ENCODE peak calls at places on chromosomes 5 and 9, in five cellular contexts. One of them, this sample, is unnamed. For H3K9me3 and H3K27me3, the result is how much of the 10 kb centered on the place peaks cover.

GRCh38 chr5:9339206-9339818 is 206.6 kb downstream of the SEMA5A start:
- DNase-seq in body of pancreas: no peak
- DNase-seq in breast epithelium: no peak
- DNase-seq in CD4-positive, alpha-beta memory T cell: no peak
- DNase-seq in IMR-90: no peak
- DNase-seq in this sample: no peak

GRCh38 chr9:126113756-126114408 is 212.7 kb upstream of the MVB12B start:
- DNase-seq in IMR-90: no peak
- DNase-seq in breast epithelium: no peak
- DNase-seq in CD4-positive, alpha-beta memory T cell: no peak
- DNase-seq in body of pancreas: no peak
- DNase-seq in this sample: no peak

GRCh38 chr9:131959887-131960286 is 119.8 kb downstream of the MED27 start:
- DNase-seq in CD4-positive, alpha-beta memory T cell: no peak
- DNase-seq in breast epithelium: no peak
- DNase-seq in IMR-90: no peak
- DNase-seq in body of pancreas: no peak
- DNase-seq in this sample: no peak

GRCh38 chr9:7394007-7394774 is 405.4 kb downstream of the DMAC1 start:
- DNase-seq in CD4-positive, alpha-beta memory T cell: no peak
- DNase-seq in body of pancreas: no peak
- DNase-seq in IMR-90: no peak
- DNase-seq in breast epithelium: no peak
- DNase-seq in this sample: no peak

GRCh38 chr5:56244676-56245075 is 11.5 kb upstream of the ANKRD55 start:
- DNase-seq in IMR-90: no peak
- DNase-seq in body of pancreas: no peak
- DNase-seq in breast epithelium: no peak
- DNase-seq in CD4-positive, alpha-beta memory T cell: no peak
- DNase-seq in this sample: peak

GRCh38 chr9:133054194-133054890 is 7.4 kb upstream of the CEL start:
- DNase-seq in IMR-90: no peak
- DNase-seq in body of pancreas: peak
- DNase-seq in breast epithelium: no peak
- DNase-seq in CD4-positive, alpha-beta memory T cell: no peak
- DNase-seq in this sample: no peak

GRCh38 chr5:169063269-169063919 is 237.5 kb downstream of the SLIT3 start:
- DNase-seq in body of pancreas: no peak
- DNase-seq in IMR-90: no peak
- DNase-seq in CD4-positive, alpha-beta memory T cell: no peak
- DNase-seq in breast epithelium: no peak
- DNase-seq in this sample: no peak

GRCh38 chr9:34124923-34125322 is 1.6 kb downstream of the DCAF12 start:
- DNase-seq in IMR-90: no peak
- DNase-seq in breast epithelium: no peak
- DNase-seq in body of pancreas: no peak
- DNase-seq in CD4-positive, alpha-beta memory T cell: no peak
- DNase-seq in this sample: no peak

GRCh38 chr5:92552206-92553160 is 1028.5 kb downstream of the NR2F1-AS1 start:
- DNase-seq in CD4-positive, alpha-beta memory T cell: no peak
- DNase-seq in breast epithelium: no peak
- DNase-seq in IMR-90: peak
- DNase-seq in body of pancreas: no peak
- DNase-seq in this sample: peak

GRCh38 chr9:89497181-89497963 is 541 bp downstream of the SEMA4D start:
- DNase-seq in body of pancreas: peak
- DNase-seq in breast epithelium: no peak
- DNase-seq in IMR-90: no peak
- DNase-seq in CD4-positive, alpha-beta memory T cell: peak
- DNase-seq in this sample: peak

GRCh38 chr9:98272083-98272482 is 16.6 kb upstream of the TBC1D2 start:
- DNase-seq in CD4-positive, alpha-beta memory T cell: no peak
- DNase-seq in body of pancreas: no peak
- DNase-seq in breast epithelium: no peak
- DNase-seq in IMR-90: no peak
- DNase-seq in this sample: no peak

GRCh38 chr5:110221036-110221435 is 505.4 kb downstream of the TMEM232 start:
- DNase-seq in body of pancreas: no peak
- DNase-seq in breast epithelium: no peak
- DNase-seq in CD4-positive, alpha-beta memory T cell: no peak
- DNase-seq in IMR-90: no peak
- DNase-seq in this sample: no peak

GRCh38 chr5:110224050-110224449 is 502.4 kb downstream of the TMEM232 start:
- DNase-seq in CD4-positive, alpha-beta memory T cell: no peak
- DNase-seq in breast epithelium: no peak
- DNase-seq in body of pancreas: no peak
- DNase-seq in IMR-90: no peak
- DNase-seq in this sample: no peak

GRCh38 chr5:110219769-110220168 is 506.7 kb downstream of the TMEM232 start:
- DNase-seq in CD4-positive, alpha-beta memory T cell: no peak
- DNase-seq in breast epithelium: no peak
- DNase-seq in body of pancreas: no peak
- DNase-seq in IMR-90: no peak
- DNase-seq in this sample: no peak

GRCh38 chr5:110218994-110219393 is 507.5 kb downstream of the TMEM232 start:
- DNase-seq in CD4-positive, alpha-beta memory T cell: no peak
- DNase-seq in body of pancreas: no peak
- DNase-seq in breast epithelium: no peak
- DNase-seq in IMR-90: no peak
- DNase-seq in this sample: no peak
- H3K9me3 ChIP-seq in CD4-positive, alpha-beta memory T cell: under half
- H3K9me3 ChIP-seq in body of pancreas: under half
- H3K9me3 ChIP-seq in breast epithelium: half or more
- H3K9me3 ChIP-seq in IMR-90: under half
- H3K9me3 ChIP-seq in this sample: under half

DNA sequence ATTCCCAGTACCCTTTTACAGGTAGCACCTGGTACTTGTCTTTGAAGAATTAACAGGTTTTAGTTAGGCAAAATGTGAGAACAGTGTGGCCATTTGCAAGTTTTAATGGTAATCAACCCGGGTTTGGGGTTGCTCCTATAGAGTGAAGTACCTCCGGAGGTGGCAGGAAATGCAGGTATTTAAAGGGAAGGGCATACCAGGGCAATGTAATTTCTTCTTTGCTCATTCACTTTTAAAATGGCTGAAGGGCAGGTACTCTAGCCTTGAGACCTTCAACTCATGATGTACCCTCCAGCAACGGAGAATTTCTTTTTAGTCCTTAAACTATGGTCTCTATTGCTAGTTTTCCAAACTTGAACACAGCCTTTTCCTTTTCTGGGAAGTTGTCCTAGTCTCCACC is 1.3 kb upstream of the HSPA4 start:
- DNase-seq in body of pancreas: no peak
- DNase-seq in CD4-positive, alpha-beta memory T cell: no peak
- DNase-seq in IMR-90: no peak
- DNase-seq in breast epithelium: no peak
- DNase-seq in this sample: no peak
- H3K4me3 ChIP-seq in body of pancreas: no peak
- H3K4me3 ChIP-seq in CD4-positive, alpha-beta memory T cell: peak
- H3K4me3 ChIP-seq in IMR-90: peak
- H3K4me3 ChIP-seq in breast epithelium: peak
- H3K4me3 ChIP-seq in this sample: peak

DNA sequence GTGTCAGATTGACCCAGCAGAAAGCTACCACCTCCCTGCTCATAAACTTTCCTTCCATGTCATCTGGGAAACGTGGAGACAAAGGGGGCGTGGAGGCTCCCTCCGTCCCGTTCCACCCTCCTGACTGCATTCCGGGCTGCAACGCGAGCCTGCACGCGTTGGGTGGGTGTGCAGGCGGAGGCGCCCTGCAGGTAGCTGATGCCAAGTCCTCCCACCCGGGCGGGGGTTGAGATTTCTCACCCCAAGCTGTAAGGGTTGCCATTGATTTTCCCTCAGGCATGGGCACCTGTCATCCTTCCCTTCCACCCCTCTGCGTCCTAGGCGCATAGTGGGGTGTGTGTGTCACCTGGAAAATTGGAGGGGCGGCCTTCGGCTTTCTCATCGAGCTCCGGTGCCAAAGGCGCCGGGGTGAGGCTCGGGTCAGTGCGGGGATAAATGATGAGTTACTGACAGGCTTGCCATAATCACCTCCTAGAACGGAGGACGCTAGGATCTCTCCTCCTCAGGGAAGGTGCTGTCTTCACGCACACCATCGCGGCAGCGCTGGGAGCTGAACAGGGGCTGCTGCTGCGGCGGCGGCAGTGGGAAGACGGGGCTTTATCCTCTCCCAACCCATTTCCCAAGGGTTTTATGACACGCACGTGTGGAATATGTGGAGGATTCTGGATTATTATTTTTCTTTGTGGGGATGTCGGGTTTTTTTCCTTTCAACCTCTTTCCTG is 934 bp downstream of the PLPPR1 start:
- DNase-seq in body of pancreas: no peak
- DNase-seq in CD4-positive, alpha-beta memory T cell: no peak
- DNase-seq in breast epithelium: no peak
- DNase-seq in IMR-90: no peak
- DNase-seq in this sample: no peak
- H3K27me3 ChIP-seq in body of pancreas: under half
- H3K27me3 ChIP-seq in CD4-positive, alpha-beta memory T cell: under half
- H3K27me3 ChIP-seq in breast epithelium: under half
- H3K27me3 ChIP-seq in IMR-90: under half
- H3K27me3 ChIP-seq in this sample: half or more

GRCh38 chr5:127330116-127330515 is 39.5 kb downstream of the MEGF10 start:
- DNase-seq in body of pancreas: no peak
- DNase-seq in breast epithelium: no peak
- DNase-seq in IMR-90: no peak
- DNase-seq in CD4-positive, alpha-beta memory T cell: no peak
- DNase-seq in this sample: no peak

GRCh38 chr5:127337876-127338275 is 47.3 kb downstream of the MEGF10 start:
- DNase-seq in CD4-positive, alpha-beta memory T cell: no peak
- DNase-seq in IMR-90: no peak
- DNase-seq in body of pancreas: no peak
- DNase-seq in breast epithelium: no peak
- DNase-seq in this sample: no peak

GRCh38 chr5:127332250-127332649 is 41.7 kb downstream of the MEGF10 start:
- DNase-seq in breast epithelium: no peak
- DNase-seq in CD4-positive, alpha-beta memory T cell: no peak
- DNase-seq in body of pancreas: no peak
- DNase-seq in IMR-90: no peak
- DNase-seq in this sample: no peak

GRCh38 chr5:127335381-127335780 is 44.8 kb downstream of the MEGF10 start:
- DNase-seq in body of pancreas: no peak
- DNase-seq in IMR-90: no peak
- DNase-seq in breast epithelium: no peak
- DNase-seq in CD4-positive, alpha-beta memory T cell: no peak
- DNase-seq in this sample: no peak

DNA sequence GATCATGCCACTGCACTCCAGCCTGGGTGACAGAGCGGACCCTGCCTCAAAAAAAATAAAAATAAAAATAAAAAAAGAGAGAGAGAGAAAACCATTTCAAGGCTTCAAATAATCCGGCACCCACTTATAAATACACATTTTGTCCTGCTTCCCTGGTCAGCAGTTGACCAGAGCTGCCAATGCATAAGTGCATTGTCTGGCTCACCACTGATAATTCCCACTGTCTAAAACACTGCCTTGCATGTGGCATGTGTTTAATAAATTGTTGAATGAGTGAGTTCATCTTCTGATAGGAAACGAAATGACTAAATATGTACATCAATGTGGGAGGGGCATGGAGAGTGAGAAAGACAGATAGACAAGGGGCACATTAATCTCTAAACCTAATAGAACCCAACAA is 42.9 kb downstream of the MEGF10 start:
- DNase-seq in CD4-positive, alpha-beta memory T cell: no peak
- DNase-seq in body of pancreas: no peak
- DNase-seq in IMR-90: no peak
- DNase-seq in breast epithelium: no peak
- DNase-seq in this sample: no peak
- H3K9me3 ChIP-seq in CD4-positive, alpha-beta memory T cell: under half
- H3K9me3 ChIP-seq in body of pancreas: under half
- H3K9me3 ChIP-seq in IMR-90: under half
- H3K9me3 ChIP-seq in breast epithelium: under half
- H3K9me3 ChIP-seq in this sample: under half